ENCODE peak calls at places on chromosomes 4 and X, in seven cellular contexts. One of them, this sample, is unnamed.

GRCh38 chrX:21883258-21883657 is 27.5 kb downstream of the YY2 start:
- DNase-seq in uterus: no peak
- DNase-seq in fibroblast of villous mesenchyme: peak; percentile 22
- DNase-seq in left lung: peak; percentile 54
- DNase-seq in GM13976: no peak
- DNase-seq in WTC11: no peak
- DNase-seq in astrocyte of the spinal cord: peak; percentile 32
- DNase-seq in this sample: no peak

GRCh38 chr4:65599335-65599734 is 71.0 kb downstream of the EPHA5 start:
- DNase-seq in uterus: no peak
- DNase-seq in fibroblast of villous mesenchyme: no peak
- DNase-seq in left lung: no peak
- DNase-seq in GM13976: no peak
- DNase-seq in WTC11: no peak
- DNase-seq in astrocyte of the spinal cord: peak; percentile 50
- DNase-seq in this sample: no peak

GRCh38 chr4:82975792-82976191 is 34.8 kb downstream of the LIN54 start:
- DNase-seq in uterus: no peak
- DNase-seq in fibroblast of villous mesenchyme: peak; percentile 72
- DNase-seq in left lung: no peak
- DNase-seq in GM13976: no peak
- DNase-seq in WTC11: no peak
- DNase-seq in astrocyte of the spinal cord: peak; percentile 5
- DNase-seq in this sample: no peak

GRCh38 chrX:53056292-53056691 is 7.7 kb downstream of the GPR173 start:
- DNase-seq in uterus: no peak
- DNase-seq in fibroblast of villous mesenchyme: no peak
- DNase-seq in left lung: no peak
- DNase-seq in GM13976: no peak
- DNase-seq in WTC11: no peak
- DNase-seq in astrocyte of the spinal cord: no peak
- DNase-seq in this sample: no peak

GRCh38 chr4:85734446-85734845 is 259.5 kb downstream of the ARHGAP24 start:
- DNase-seq in uterus: no peak
- DNase-seq in fibroblast of villous mesenchyme: no peak
- DNase-seq in left lung: no peak
- DNase-seq in GM13976: no peak
- DNase-seq in WTC11: no peak
- DNase-seq in astrocyte of the spinal cord: no peak
- DNase-seq in this sample: no peak

GRCh38 chr4:120895554-120895953 is 27.0 kb downstream of the PRDM5 start:
- DNase-seq in uterus: no peak
- DNase-seq in fibroblast of villous mesenchyme: no peak
- DNase-seq in left lung: no peak
- DNase-seq in GM13976: no peak
- DNase-seq in WTC11: no peak
- DNase-seq in astrocyte of the spinal cord: no peak
- DNase-seq in this sample: no peak

GRCh38 chr4:140298001-140298400 is 75.4 kb upstream of the SCOC start:
- DNase-seq in uterus: no peak
- DNase-seq in fibroblast of villous mesenchyme: no peak
- DNase-seq in left lung: no peak
- DNase-seq in GM13976: no peak
- DNase-seq in WTC11: no peak
- DNase-seq in astrocyte of the spinal cord: no peak
- DNase-seq in this sample: no peak

GRCh38 chr4:4461850-4462249 is 74.9 kb downstream of the NSG1 start:
- DNase-seq in uterus: no peak
- DNase-seq in fibroblast of villous mesenchyme: no peak
- DNase-seq in left lung: no peak
- DNase-seq in GM13976: no peak
- DNase-seq in WTC11: no peak
- DNase-seq in astrocyte of the spinal cord: no peak
- DNase-seq in this sample: peak; percentile 67

GRCh38 chr4:6362896-6363295 is 93.2 kb downstream of the WFS1 start:
- DNase-seq in uterus: no peak
- DNase-seq in fibroblast of villous mesenchyme: peak; percentile 26
- DNase-seq in left lung: no peak
- DNase-seq in GM13976: peak; percentile 64
- DNase-seq in WTC11: peak; percentile 77
- DNase-seq in astrocyte of the spinal cord: no peak
- DNase-seq in this sample: peak; percentile 47

GRCh38 chrX:132858018-132858417 is 100.4 kb downstream of the HS6ST2 start:
- DNase-seq in uterus: no peak
- DNase-seq in fibroblast of villous mesenchyme: no peak
- DNase-seq in left lung: no peak
- DNase-seq in GM13976: no peak
- DNase-seq in WTC11: no peak
- DNase-seq in astrocyte of the spinal cord: no peak
- DNase-seq in this sample: no peak

GRCh38 chr4:142614621-142615323 is 231.3 kb downstream of the INPP4B start:
- DNase-seq in uterus: no peak
- DNase-seq in fibroblast of villous mesenchyme: peak; percentile 80
- DNase-seq in left lung: no peak
- DNase-seq in GM13976: no peak
- DNase-seq in WTC11: no peak
- DNase-seq in astrocyte of the spinal cord: peak; percentile 51
- DNase-seq in this sample: no peak

GRCh38 chr4:73019462-73020047 is 50.0 kb downstream of the COX18 start:
- DNase-seq in uterus: no peak
- DNase-seq in fibroblast of villous mesenchyme: peak; percentile 52
- DNase-seq in left lung: no peak
- DNase-seq in GM13976: peak; percentile 41
- DNase-seq in WTC11: no peak
- DNase-seq in astrocyte of the spinal cord: peak; percentile 55
- DNase-seq in this sample: peak; percentile 24

GRCh38 chr4:2370597-2371320 is 47.7 kb downstream of the ZFYVE28 start:
- DNase-seq in uterus: no peak
- DNase-seq in fibroblast of villous mesenchyme: no peak
- DNase-seq in left lung: no peak
- DNase-seq in GM13976: no peak
- DNase-seq in WTC11: no peak
- DNase-seq in astrocyte of the spinal cord: no peak
- DNase-seq in this sample: no peak

GRCh38 chr4:26789208-26789607 is 71.4 kb upstream of the STIM2 start:
- DNase-seq in uterus: no peak
- DNase-seq in fibroblast of villous mesenchyme: no peak
- DNase-seq in left lung: no peak
- DNase-seq in GM13976: no peak
- DNase-seq in WTC11: no peak
- DNase-seq in astrocyte of the spinal cord: no peak
- DNase-seq in this sample: no peak

GRCh38 chrX:18353931-18354368 is 538 bp downstream of the SCML2 start:
- DNase-seq in uterus: peak; percentile 17
- DNase-seq in fibroblast of villous mesenchyme: no peak
- DNase-seq in left lung: no peak
- DNase-seq in GM13976: peak; percentile 33
- DNase-seq in WTC11: peak; percentile 48
- DNase-seq in astrocyte of the spinal cord: no peak
- DNase-seq in this sample: peak; percentile 20

GRCh38 chr4:2923141-2923551 is 40.1 kb downstream of the NOP14 start:
- DNase-seq in uterus: no peak
- DNase-seq in fibroblast of villous mesenchyme: peak; percentile 83
- DNase-seq in left lung: peak; percentile 31
- DNase-seq in GM13976: no peak
- DNase-seq in WTC11: no peak
- DNase-seq in astrocyte of the spinal cord: peak; percentile 50
- DNase-seq in this sample: no peak

GRCh38 chr4:22237155-22237751 is 278.6 kb downstream of the ADGRA3 start:
- DNase-seq in uterus: peak; percentile 16
- DNase-seq in fibroblast of villous mesenchyme: no peak
- DNase-seq in left lung: no peak
- DNase-seq in GM13976: no peak
- DNase-seq in WTC11: peak; percentile 91
- DNase-seq in astrocyte of the spinal cord: no peak
- DNase-seq in this sample: peak; percentile 74
- TF ChIP-seq CTCF in uterus: no peak
- TF ChIP-seq CTCF in fibroblast of villous mesenchyme: peak; percentile 29
- TF ChIP-seq CTCF in left lung: no peak
- TF ChIP-seq CTCF in GM13976: no peak
- TF ChIP-seq CTCF in WTC11: peak; percentile 94
- TF ChIP-seq CTCF in astrocyte of the spinal cord: peak; percentile 29
- TF ChIP-seq CTCF in this sample: peak; percentile 62

GRCh38 chr4:109978704-109979103 is 66.0 kb downstream of the EGF start:
- DNase-seq in uterus: no peak
- DNase-seq in fibroblast of villous mesenchyme: no peak
- DNase-seq in left lung: no peak
- DNase-seq in GM13976: no peak
- DNase-seq in WTC11: no peak
- DNase-seq in astrocyte of the spinal cord: no peak
- DNase-seq in this sample: no peak
- TF ChIP-seq CTCF in uterus: no peak
- TF ChIP-seq CTCF in fibroblast of villous mesenchyme: no peak
- TF ChIP-seq CTCF in left lung: no peak
- TF ChIP-seq CTCF in GM13976: no peak
- TF ChIP-seq CTCF in WTC11: no peak
- TF ChIP-seq CTCF in astrocyte of the spinal cord: peak; percentile 14
- TF ChIP-seq CTCF in this sample: no peak

GRCh38 chrX:35374116-35374515 is 424.0 kb upstream of the MAGEB16 start:
- DNase-seq in uterus: no peak
- DNase-seq in fibroblast of villous mesenchyme: no peak
- DNase-seq in left lung: no peak
- DNase-seq in GM13976: no peak
- DNase-seq in WTC11: no peak
- DNase-seq in astrocyte of the spinal cord: no peak
- DNase-seq in this sample: no peak
- TF ChIP-seq CTCF in uterus: no peak
- TF ChIP-seq CTCF in fibroblast of villous mesenchyme: no peak
- TF ChIP-seq CTCF in left lung: no peak
- TF ChIP-seq CTCF in GM13976: no peak
- TF ChIP-seq CTCF in WTC11: no peak
- TF ChIP-seq CTCF in astrocyte of the spinal cord: no peak
- TF ChIP-seq CTCF in this sample: no peak

GRCh38 chr4:22363071-22363470 is 152.8 kb downstream of the ADGRA3 start:
- DNase-seq in uterus: no peak
- DNase-seq in fibroblast of villous mesenchyme: no peak
- DNase-seq in left lung: no peak
- DNase-seq in GM13976: no peak
- DNase-seq in WTC11: no peak
- DNase-seq in astrocyte of the spinal cord: no peak
- DNase-seq in this sample: no peak

DNA sequence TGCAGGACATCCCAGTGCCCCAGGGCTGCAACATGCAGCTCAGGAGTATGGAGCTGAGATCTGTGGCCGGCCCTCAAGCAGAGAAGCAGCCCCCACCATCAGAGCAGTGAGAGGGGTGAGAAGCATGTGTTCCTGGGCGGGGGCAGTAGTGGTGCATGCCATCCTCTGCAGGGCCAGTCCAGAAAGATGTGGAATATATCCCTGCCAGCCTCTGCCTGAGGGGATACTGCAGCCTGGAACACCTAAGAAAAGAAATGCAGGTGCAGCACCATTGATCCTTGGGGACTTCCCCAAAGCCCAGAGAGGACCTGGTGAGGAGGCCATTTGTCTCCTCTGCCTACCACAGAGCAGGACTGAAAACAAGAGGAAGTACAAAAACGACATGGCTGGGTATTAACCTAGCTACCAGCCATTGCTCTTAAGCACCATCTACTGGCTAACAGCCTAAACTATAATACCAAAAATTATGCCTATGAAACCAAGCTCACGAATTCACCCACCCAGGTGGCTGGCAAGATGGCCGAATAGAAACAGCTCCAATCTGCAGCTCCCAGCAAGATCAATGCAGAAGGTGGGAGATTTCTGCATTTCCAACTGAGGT is 158.8 kb downstream of the ADGRA3 start:
- DNase-seq in uterus: no peak
- DNase-seq in fibroblast of villous mesenchyme: peak; percentile 22
- DNase-seq in left lung: no peak
- DNase-seq in GM13976: peak; percentile 4
- DNase-seq in WTC11: no peak
- DNase-seq in astrocyte of the spinal cord: peak; percentile 37
- DNase-seq in this sample: no peak
- TF ChIP-seq CTCF in uterus: no peak
- TF ChIP-seq CTCF in fibroblast of villous mesenchyme: peak; percentile 39
- TF ChIP-seq CTCF in left lung: no peak
- TF ChIP-seq CTCF in GM13976: no peak
- TF ChIP-seq CTCF in WTC11: no peak
- TF ChIP-seq CTCF in astrocyte of the spinal cord: peak; percentile 53
- TF ChIP-seq CTCF in this sample: no peak

This sample was measured in activated CD8-positive, alpha-beta T cell treated with anti-CD3 and anti-CD28 coated beads for 36 hours.